ENCODE peak calls at places on chromosome 10, in six cellular contexts. One of them, this sample, is unnamed.

GRCh38 chr10:87706731-87707130 is 47.1 kb downstream of the PAPSS2 start:
- DNase-seq in H54: no peak
- DNase-seq in CD8-positive, alpha-beta memory T cell: no peak
- DNase-seq in Calu3: no peak
- DNase-seq in AG09319: no peak
- DNase-seq in activated T-helper 9 cell treated with anti-CD3 and anti-CD28 coated beads, Interleukin-2, amount 50 U/mL, for 16 hours: no peak
- DNase-seq in this sample: no peak

GRCh38 chr10:22253578-22253882 is 35.7 kb upstream of the EBLN1 start:
- DNase-seq in H54: no peak
- DNase-seq in CD8-positive, alpha-beta memory T cell: peak
- DNase-seq in Calu3: no peak
- DNase-seq in AG09319: no peak
- DNase-seq in activated T-helper 9 cell treated with anti-CD3 and anti-CD28 coated beads, Interleukin-2, amount 50 U/mL, for 16 hours: peak
- DNase-seq in this sample: no peak

GRCh38 chr10:35640951-35641429 is 1.1 kb downstream of the FZD8 start:
- DNase-seq in H54: peak
- DNase-seq in CD8-positive, alpha-beta memory T cell: peak
- DNase-seq in Calu3: peak
- DNase-seq in AG09319: peak
- DNase-seq in activated T-helper 9 cell treated with anti-CD3 and anti-CD28 coated beads, Interleukin-2, amount 50 U/mL, for 16 hours: peak
- DNase-seq in this sample: peak

GRCh38 chr10:119516381-119517234 is 25.9 kb downstream of the RGS10 start:
- DNase-seq in H54: no peak
- DNase-seq in CD8-positive, alpha-beta memory T cell: peak
- DNase-seq in Calu3: no peak
- DNase-seq in AG09319: no peak
- DNase-seq in activated T-helper 9 cell treated with anti-CD3 and anti-CD28 coated beads, Interleukin-2, amount 50 U/mL, for 16 hours: peak
- DNase-seq in this sample: no peak

GRCh38 chr10:97549587-97550322 is 22.8 kb upstream of the ANKRD2 start:
- DNase-seq in H54: no peak
- DNase-seq in CD8-positive, alpha-beta memory T cell: no peak
- DNase-seq in Calu3: no peak
- DNase-seq in AG09319: no peak
- DNase-seq in activated T-helper 9 cell treated with anti-CD3 and anti-CD28 coated beads, Interleukin-2, amount 50 U/mL, for 16 hours: no peak
- DNase-seq in this sample: no peak

GRCh38 chr10:34641147-34641912 is 173.8 kb downstream of the PARD3 start:
- DNase-seq in H54: no peak
- DNase-seq in CD8-positive, alpha-beta memory T cell: no peak
- DNase-seq in Calu3: no peak
- DNase-seq in AG09319: no peak
- DNase-seq in activated T-helper 9 cell treated with anti-CD3 and anti-CD28 coated beads, Interleukin-2, amount 50 U/mL, for 16 hours: no peak
- DNase-seq in this sample: peak

GRCh38 chr10:72087969-72088878 is at the start of gene SPOCK2:
- DNase-seq in H54: no peak
- DNase-seq in CD8-positive, alpha-beta memory T cell: peak
- DNase-seq in Calu3: peak
- DNase-seq in AG09319: no peak
- DNase-seq in activated T-helper 9 cell treated with anti-CD3 and anti-CD28 coated beads, Interleukin-2, amount 50 U/mL, for 16 hours: peak
- DNase-seq in this sample: no peak

GRCh38 chr10:77463499-77463898 is 174.1 kb downstream of the KCNMA1 start:
- DNase-seq in H54: no peak
- DNase-seq in CD8-positive, alpha-beta memory T cell: no peak
- DNase-seq in Calu3: no peak
- DNase-seq in AG09319: no peak
- DNase-seq in activated T-helper 9 cell treated with anti-CD3 and anti-CD28 coated beads, Interleukin-2, amount 50 U/mL, for 16 hours: no peak
- DNase-seq in this sample: no peak

GRCh38 chr10:58158806-58159205 is 108.9 kb downstream of the IPMK start:
- DNase-seq in H54: no peak
- DNase-seq in CD8-positive, alpha-beta memory T cell: no peak
- DNase-seq in Calu3: no peak
- DNase-seq in AG09319: no peak
- DNase-seq in activated T-helper 9 cell treated with anti-CD3 and anti-CD28 coated beads, Interleukin-2, amount 50 U/mL, for 16 hours: no peak
- DNase-seq in this sample: peak